ENCODE peak calls at places on chromosome 1, in ten cellular contexts. One of them, this sample, is unnamed.
A peak's percentile ranks its signal among the peaks of the same experiment; 100 is the strongest.

GRCh38 chr1:35448344-35448801 is 108.8 kb downstream of the KIAA0319L start:
- DNase-seq in tibial nerve: peak; percentile 22
- DNase-seq in BJ: peak; percentile 94
- DNase-seq in NB4: peak; percentile 85
- DNase-seq in uterus: no peak
- DNase-seq in upper lobe of right lung: no peak
- DNase-seq in vagina: no peak
- DNase-seq in psoas muscle: no peak
- DNase-seq in esophagus muscularis mucosa: no peak
- DNase-seq in adrenal gland: peak; percentile 85
- DNase-seq in this sample: peak; percentile 96

GRCh38 chr1:182370532-182370931 is 21.1 kb downstream of the GLUL start:
- DNase-seq in tibial nerve: no peak
- DNase-seq in BJ: no peak
- DNase-seq in NB4: no peak
- DNase-seq in uterus: no peak
- DNase-seq in upper lobe of right lung: no peak
- DNase-seq in vagina: no peak
- DNase-seq in psoas muscle: no peak
- DNase-seq in esophagus muscularis mucosa: no peak
- DNase-seq in adrenal gland: no peak
- DNase-seq in this sample: no peak

GRCh38 chr1:54011316-54012007 is 6.5 kb downstream of the LDLRAD1 start:
- DNase-seq in tibial nerve: no peak
- DNase-seq in BJ: no peak
- DNase-seq in NB4: no peak
- DNase-seq in uterus: no peak
- DNase-seq in upper lobe of right lung: peak; percentile 28
- DNase-seq in vagina: no peak
- DNase-seq in psoas muscle: no peak
- DNase-seq in esophagus muscularis mucosa: peak; percentile 57
- DNase-seq in adrenal gland: no peak
- DNase-seq in this sample: no peak

GRCh38 chr1:200176181-200176580 is 148.7 kb downstream of the NR5A2 start:
- DNase-seq in tibial nerve: no peak
- DNase-seq in BJ: no peak
- DNase-seq in NB4: no peak
- DNase-seq in uterus: no peak
- DNase-seq in upper lobe of right lung: no peak
- DNase-seq in vagina: no peak
- DNase-seq in psoas muscle: no peak
- DNase-seq in esophagus muscularis mucosa: no peak
- DNase-seq in adrenal gland: no peak
- DNase-seq in this sample: no peak

GRCh38 chr1:156893048-156893953 is at the start of gene PEAR1:
- DNase-seq in tibial nerve: no peak
- DNase-seq in BJ: no peak
- DNase-seq in NB4: no peak
- DNase-seq in uterus: peak; percentile 70
- DNase-seq in upper lobe of right lung: no peak
- DNase-seq in vagina: no peak
- DNase-seq in psoas muscle: peak; percentile 49
- DNase-seq in esophagus muscularis mucosa: no peak
- DNase-seq in adrenal gland: peak; percentile 41
- DNase-seq in this sample: no peak

GRCh38 chr1:211469938-211470529 is 21.9 kb downstream of the RD3 start:
- DNase-seq in tibial nerve: peak; percentile 62
- DNase-seq in BJ: no peak
- DNase-seq in NB4: peak; percentile 63
- DNase-seq in uterus: peak; percentile 75
- DNase-seq in upper lobe of right lung: peak; percentile 90
- DNase-seq in vagina: no peak
- DNase-seq in psoas muscle: peak; percentile 74
- DNase-seq in esophagus muscularis mucosa: peak; percentile 96
- DNase-seq in adrenal gland: peak; percentile 91
- DNase-seq in this sample: peak; percentile 66

GRCh38 chr1:3453891-3454810 is at the start of gene ARHGEF16:
- DNase-seq in tibial nerve: no peak
- DNase-seq in BJ: no peak
- DNase-seq in NB4: peak; percentile 70
- DNase-seq in uterus: no peak
- DNase-seq in upper lobe of right lung: peak; percentile 95
- DNase-seq in vagina: no peak
- DNase-seq in psoas muscle: peak; percentile 60
- DNase-seq in esophagus muscularis mucosa: no peak
- DNase-seq in adrenal gland: peak; percentile 41
- DNase-seq in this sample: no peak

GRCh38 chr1:96842215-96842614 is 120.6 kb downstream of the PTBP2 start:
- DNase-seq in tibial nerve: no peak
- DNase-seq in BJ: no peak
- DNase-seq in NB4: peak; percentile 34
- DNase-seq in uterus: no peak
- DNase-seq in upper lobe of right lung: no peak
- DNase-seq in vagina: no peak
- DNase-seq in psoas muscle: no peak
- DNase-seq in esophagus muscularis mucosa: no peak
- DNase-seq in adrenal gland: no peak
- DNase-seq in this sample: peak; percentile 14

GRCh38 chr1:200317236-200317635 is 92.6 kb downstream of the ZNF281 start:
- DNase-seq in tibial nerve: no peak
- DNase-seq in BJ: no peak
- DNase-seq in NB4: no peak
- DNase-seq in uterus: no peak
- DNase-seq in upper lobe of right lung: no peak
- DNase-seq in vagina: no peak
- DNase-seq in psoas muscle: no peak
- DNase-seq in esophagus muscularis mucosa: no peak
- DNase-seq in adrenal gland: no peak
- DNase-seq in this sample: peak; percentile 79

GRCh38 chr1:107618539-107618938 is 346.4 kb downstream of the VAV3 start:
- DNase-seq in tibial nerve: no peak
- DNase-seq in BJ: no peak
- DNase-seq in NB4: no peak
- DNase-seq in uterus: no peak
- DNase-seq in upper lobe of right lung: no peak
- DNase-seq in vagina: no peak
- DNase-seq in psoas muscle: no peak
- DNase-seq in esophagus muscularis mucosa: no peak
- DNase-seq in adrenal gland: no peak
- DNase-seq in this sample: no peak

GRCh38 chr1:12228979-12229378 is 851 bp upstream of the VPS13D start:
- DNase-seq in tibial nerve: no peak
- DNase-seq in BJ: no peak
- DNase-seq in NB4: no peak
- DNase-seq in uterus: no peak
- DNase-seq in upper lobe of right lung: no peak
- DNase-seq in vagina: no peak
- DNase-seq in psoas muscle: no peak
- DNase-seq in esophagus muscularis mucosa: no peak
- DNase-seq in adrenal gland: no peak
- DNase-seq in this sample: no peak

GRCh38 chr1:202133016-202133415 is 10.3 kb downstream of the GPR37L1 start:
- DNase-seq in tibial nerve: peak; percentile 49
- DNase-seq in BJ: no peak
- DNase-seq in NB4: peak; percentile 76
- DNase-seq in uterus: peak; percentile 63
- DNase-seq in upper lobe of right lung: peak; percentile 78
- DNase-seq in vagina: no peak
- DNase-seq in psoas muscle: peak; percentile 49
- DNase-seq in esophagus muscularis mucosa: no peak
- DNase-seq in adrenal gland: peak; percentile 80
- DNase-seq in this sample: no peak

GRCh38 chr1:55463814-55464445 is 248.8 kb upstream of the USP24 start:
- DNase-seq in tibial nerve: no peak
- DNase-seq in BJ: no peak
- DNase-seq in NB4: no peak
- DNase-seq in uterus: peak; percentile 40
- DNase-seq in upper lobe of right lung: no peak
- DNase-seq in vagina: no peak
- DNase-seq in psoas muscle: no peak
- DNase-seq in esophagus muscularis mucosa: no peak
- DNase-seq in adrenal gland: no peak
- DNase-seq in this sample: no peak

GRCh38 chr1:53615101-53615500 is 123.9 kb downstream of the GLIS1 start:
- DNase-seq in tibial nerve: no peak
- DNase-seq in BJ: no peak
- DNase-seq in NB4: no peak
- DNase-seq in uterus: no peak
- DNase-seq in upper lobe of right lung: peak; percentile 32
- DNase-seq in vagina: peak; percentile 88
- DNase-seq in psoas muscle: no peak
- DNase-seq in esophagus muscularis mucosa: no peak
- DNase-seq in adrenal gland: no peak
- DNase-seq in this sample: no peak

GRCh38 chr1:183039985-183040447 is 16.8 kb downstream of the LAMC1 start:
- DNase-seq in tibial nerve: no peak
- DNase-seq in BJ: peak; percentile 75
- DNase-seq in NB4: peak; percentile 95
- DNase-seq in uterus: no peak
- DNase-seq in upper lobe of right lung: no peak
- DNase-seq in vagina: no peak
- DNase-seq in psoas muscle: no peak
- DNase-seq in esophagus muscularis mucosa: no peak
- DNase-seq in adrenal gland: no peak
- DNase-seq in this sample: peak; percentile 94

GRCh38 chr1:29180497-29181412 is 945 bp downstream of the SRSF4 start:
- DNase-seq in tibial nerve: no peak
- DNase-seq in BJ: no peak
- DNase-seq in NB4: peak; percentile 42
- DNase-seq in uterus: no peak
- DNase-seq in upper lobe of right lung: no peak
- DNase-seq in vagina: no peak
- DNase-seq in psoas muscle: no peak
- DNase-seq in esophagus muscularis mucosa: no peak
- DNase-seq in adrenal gland: no peak
- DNase-seq in this sample: no peak
- TF ChIP-seq CTCF in tibial nerve: no peak
- TF ChIP-seq CTCF in BJ: no peak
- TF ChIP-seq CTCF in NB4: no peak
- TF ChIP-seq CTCF in uterus: no peak
- TF ChIP-seq CTCF in upper lobe of right lung: no peak
- TF ChIP-seq CTCF in vagina: no peak
- TF ChIP-seq CTCF in psoas muscle: no peak
- TF ChIP-seq CTCF in esophagus muscularis mucosa: no peak
- TF ChIP-seq CTCF in adrenal gland: no peak
- TF ChIP-seq CTCF in this sample: no peak

GRCh38 chr1:147073062-147073432 is 99.2 kb downstream of the PRKAB2 start:
- DNase-seq in tibial nerve: no peak
- DNase-seq in BJ: no peak
- DNase-seq in NB4: no peak
- DNase-seq in uterus: no peak
- DNase-seq in upper lobe of right lung: no peak
- DNase-seq in vagina: no peak
- DNase-seq in psoas muscle: no peak
- DNase-seq in esophagus muscularis mucosa: no peak
- DNase-seq in adrenal gland: no peak
- DNase-seq in this sample: no peak
- H3K4me3 ChIP-seq in tibial nerve: no peak overlapping the region
- H3K4me3 ChIP-seq in BJ: no peak overlapping the region
- H3K4me3 ChIP-seq in NB4: no peak overlapping the region
- H3K4me3 ChIP-seq in uterus: peak overlapping the region; percentile 5
- H3K4me3 ChIP-seq in upper lobe of right lung: peak overlapping the region; percentile 42
- H3K4me3 ChIP-seq in vagina: peak overlapping the region; percentile 33
- H3K4me3 ChIP-seq in psoas muscle: peak overlapping the region; percentile 38
- H3K4me3 ChIP-seq in esophagus muscularis mucosa: peak overlapping the region; percentile 38
- H3K4me3 ChIP-seq in adrenal gland: no peak overlapping the region
- H3K4me3 ChIP-seq in this sample: peak overlapping the region; percentile 36

GRCh38 chr1:6795203-6795602 is 9.9 kb downstream of the CAMTA1 start:
- DNase-seq in tibial nerve: no peak
- DNase-seq in BJ: no peak
- DNase-seq in NB4: no peak
- DNase-seq in uterus: no peak
- DNase-seq in upper lobe of right lung: no peak
- DNase-seq in vagina: no peak
- DNase-seq in psoas muscle: no peak
- DNase-seq in esophagus muscularis mucosa: no peak
- DNase-seq in adrenal gland: no peak
- DNase-seq in this sample: no peak

GRCh38 chr1:6795661-6796060 is 10.4 kb downstream of the CAMTA1 start:
- DNase-seq in tibial nerve: no peak
- DNase-seq in BJ: peak; percentile 52
- DNase-seq in NB4: no peak
- DNase-seq in uterus: no peak
- DNase-seq in upper lobe of right lung: no peak
- DNase-seq in vagina: no peak
- DNase-seq in psoas muscle: no peak
- DNase-seq in esophagus muscularis mucosa: no peak
- DNase-seq in adrenal gland: peak; percentile 65
- DNase-seq in this sample: peak; percentile 47

GRCh38 chr1:6790146-6790545 is 4.9 kb downstream of the CAMTA1 start:
- DNase-seq in tibial nerve: no peak
- DNase-seq in BJ: no peak
- DNase-seq in NB4: no peak
- DNase-seq in uterus: no peak
- DNase-seq in upper lobe of right lung: no peak
- DNase-seq in vagina: no peak
- DNase-seq in psoas muscle: no peak
- DNase-seq in esophagus muscularis mucosa: no peak
- DNase-seq in adrenal gland: no peak
- DNase-seq in this sample: no peak

GRCh38 chr1:6796095-6796494 is 10.8 kb downstream of the CAMTA1 start:
- DNase-seq in tibial nerve: no peak
- DNase-seq in BJ: no peak
- DNase-seq in NB4: no peak
- DNase-seq in uterus: no peak
- DNase-seq in upper lobe of right lung: no peak
- DNase-seq in vagina: no peak
- DNase-seq in psoas muscle: no peak
- DNase-seq in esophagus muscularis mucosa: no peak
- DNase-seq in adrenal gland: peak; percentile 55
- DNase-seq in this sample: no peak

GRCh38 chr1:6794164-6794563 is 8.9 kb downstream of the CAMTA1 start:
- DNase-seq in tibial nerve: no peak
- DNase-seq in BJ: no peak
- DNase-seq in NB4: peak; percentile 50
- DNase-seq in uterus: no peak
- DNase-seq in upper lobe of right lung: no peak
- DNase-seq in vagina: no peak
- DNase-seq in psoas muscle: no peak
- DNase-seq in esophagus muscularis mucosa: no peak
- DNase-seq in adrenal gland: no peak
- DNase-seq in this sample: peak; percentile 70
- TF ChIP-seq CTCF in tibial nerve: peak; percentile 39
- TF ChIP-seq CTCF in BJ: peak; percentile 37
- TF ChIP-seq CTCF in NB4: no peak
- TF ChIP-seq CTCF in uterus: peak; percentile 32
- TF ChIP-seq CTCF in upper lobe of right lung: peak; percentile 50
- TF ChIP-seq CTCF in vagina: peak; percentile 4
- TF ChIP-seq CTCF in psoas muscle: peak; percentile 53
- TF ChIP-seq CTCF in esophagus muscularis mucosa: peak; percentile 44
- TF ChIP-seq CTCF in adrenal gland: peak; percentile 50
- TF ChIP-seq CTCF in this sample: peak; percentile 58

DNA sequence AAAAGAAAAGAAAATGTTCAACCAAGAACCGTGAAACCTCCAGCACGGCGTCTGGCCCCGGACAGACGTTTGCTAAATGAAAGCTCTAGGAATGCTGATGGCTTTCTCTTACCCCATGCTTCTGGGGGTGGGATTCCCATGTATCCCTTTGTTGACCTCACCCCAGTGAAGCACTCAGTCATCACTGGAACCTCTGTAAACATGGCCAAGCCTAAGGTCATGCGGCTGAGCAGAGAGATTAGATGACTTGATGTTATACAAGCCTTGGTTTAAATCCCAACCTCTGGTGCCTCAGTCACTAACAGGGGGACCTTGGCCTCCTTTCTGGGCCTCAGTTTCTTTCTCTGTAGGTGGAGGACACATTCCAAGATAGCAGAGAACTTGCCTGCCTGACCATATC is 2.8 kb upstream of the MYOM3 start:
- DNase-seq in tibial nerve: no peak
- DNase-seq in BJ: no peak
- DNase-seq in NB4: no peak
- DNase-seq in uterus: no peak
- DNase-seq in upper lobe of right lung: no peak
- DNase-seq in vagina: no peak
- DNase-seq in psoas muscle: no peak
- DNase-seq in esophagus muscularis mucosa: no peak
- DNase-seq in adrenal gland: no peak
- DNase-seq in this sample: no peak
- H3K4me3 ChIP-seq in tibial nerve: no peak overlapping the region
- H3K4me3 ChIP-seq in BJ: no peak overlapping the region
- H3K4me3 ChIP-seq in NB4: no peak overlapping the region
- H3K4me3 ChIP-seq in uterus: no peak overlapping the region
- H3K4me3 ChIP-seq in upper lobe of right lung: no peak overlapping the region
- H3K4me3 ChIP-seq in vagina: no peak overlapping the region
- H3K4me3 ChIP-seq in psoas muscle: no peak overlapping the region
- H3K4me3 ChIP-seq in esophagus muscularis mucosa: no peak overlapping the region
- H3K4me3 ChIP-seq in adrenal gland: no peak overlapping the region
- H3K4me3 ChIP-seq in this sample: no peak overlapping the region

This sample was measured in AG10803.